ENCODE peak calls at places on chromosome 5, in nine cellular contexts. X is mesendoderm; E is AG08396; P is amygdala; F is heart right ventricle; J is activated naive CD4-positive, alpha-beta T cell; D is Kasumi-1; W is GM10248; V is activated CD8-positive, alpha-beta memory T cell treated with anti-CD3 and anti-CD28 coated beads for 4 hours. I is an unnamed sample.

GRCh38 chr5:72623936-72624335 is 116.7 kb upstream of the ZNF366 start:
- DNase-seq in X (no peak), E (no peak), P (no peak), F (no peak), J (no peak), D (no peak), W (no peak), V (no peak), I (no peak)

GRCh38 chr5:6397536-6398269 is 19.4 kb upstream of the MED10 start:
- DNase-seq in X (no peak), E (no peak), P (no peak), F (no peak), J (no peak), D (no peak), W (no peak), V (no peak), I (no peak)

GRCh38 chr5:181129601-181130000 is 1.4 kb downstream of the OR2V1 start:
- DNase-seq in X (no peak), E (no peak), P (no peak), F (no peak), J (no peak), D (no peak), W (no peak), V (no peak), I (no peak)

GRCh38 chr5:94778299-94778698 is 159.8 kb downstream of the SLF1 start:
- DNase-seq in X (peak; percentile 42), E (no peak), P (no peak), F (no peak), J (no peak), D (no peak), W (no peak), V (no peak), I (no peak)

GRCh38 chr5:76084496-76085285 is 1.5 kb downstream of the SV2C start:
- DNase-seq in X (peak; percentile 40), E (peak; percentile 7), P (no peak), F (no peak), J (no peak), D (no peak), W (peak; percentile 20), V (no peak), I (no peak)

GRCh38 chr5:95731571-95732554 is 727 bp downstream of the RHOBTB3 start:
- DNase-seq in X (peak; percentile 73), E (no peak), P (peak; percentile 55), F (peak; percentile 46), J (peak; percentile 3), D (peak; percentile 39), W (peak; percentile 31), V (no peak), I (peak; percentile 49)

GRCh38 chr5:160036884-160037283 is 27.9 kb downstream of the TTC1 start:
- DNase-seq in X (no peak), E (no peak), P (no peak), F (no peak), J (no peak), D (no peak), W (no peak), V (no peak), I (no peak)

GRCh38 chr5:138646671-138647070 is 71.5 kb upstream of the HSPA9 start:
- DNase-seq in X (no peak), E (no peak), P (no peak), F (no peak), J (no peak), D (no peak), W (no peak), V (no peak), I (no peak)

GRCh38 chr5:6710078-6710477 is 3.2 kb upstream of the TENT4A start:
- DNase-seq in X (no peak), E (no peak), P (no peak), F (no peak), J (no peak), D (no peak), W (no peak), V (no peak), I (no peak)

GRCh38 chr5:80195837-80196400 is 59.9 kb downstream of the SERINC5 start:
- DNase-seq in X (no peak), E (no peak), P (no peak), F (no peak), J (no peak), D (no peak), W (no peak), V (no peak), I (no peak)

GRCh38 chr5:119678351-119679028 is 49.1 kb downstream of the FAM170A start:
- DNase-seq in X (no peak), E (no peak), P (no peak), F (no peak), J (no peak), D (no peak), W (no peak), V (no peak), I (no peak)

GRCh38 chr5:62977641-62978040 is 399.0 kb downstream of the LRRC70 start:
- DNase-seq in X (peak; percentile 90), E (no peak), P (no peak), F (no peak), J (no peak), D (no peak), W (no peak), V (no peak), I (no peak)

GRCh38 chr5:39137391-39138181 is 63.4 kb upstream of the RICTOR start:
- DNase-seq in X (peak; percentile 52), E (no peak), P (no peak), F (no peak), J (no peak), D (peak; percentile 10), W (no peak), V (no peak), I (no peak)

GRCh38 chr5:93805616-93806393 is 64.4 kb upstream of the POU5F2 start:
- DNase-seq in X (no peak), E (no peak), P (no peak), F (no peak), J (no peak), D (no peak), W (no peak), V (no peak), I (no peak)

GRCh38 chr5:74052441-74052840 is 426.4 kb downstream of the ARHGEF28 start:
- DNase-seq in X (no peak), E (no peak), P (no peak), F (no peak), J (no peak), D (no peak), W (no peak), V (no peak), I (no peak)

GRCh38 chr5:147901555-147901954 is 4.8 kb downstream of the C5orf46 start:
- DNase-seq in X (peak; percentile 30), E (no peak), P (no peak), F (no peak), J (no peak), D (no peak), W (no peak), V (no peak), I (no peak)